ENCODE peak calls at places on chromosome 19, in four cellular contexts. U is IMR-90; G is naive thymus-derived CD4-positive, alpha-beta T cell; W is tibial artery. I is an unnamed sample. For H3K36me3, the result is how much of the 10 kb centered on the place peaks cover.

GRCh38 chr19:19425170-19425875 is 19.8 kb downstream of the GATAD2A start:
- DNase-seq in U (no peak), G (no peak), W (no peak), I (no peak)

GRCh38 chr19:13043285-13043684 is 48.0 kb downstream of the NFIX start:
- DNase-seq in U (no peak), G (no peak), W (no peak), I (no peak)

GRCh38 chr19:18415177-18415867 is 3.9 kb upstream of the SSBP4 start:
- DNase-seq in U (peak), G (no peak), W (peak), I (peak)

GRCh38 chr19:343941-344624 is 513 bp downstream of the MIER2 start:
- DNase-seq in U (no peak), G (peak), W (no peak), I (no peak)

GRCh38 chr19:16288544-16288943 is 36.1 kb upstream of the KLF2 start:
- DNase-seq in U (peak), G (no peak), W (no peak), I (peak)

GRCh38 chr19:38362076-38362945 is 12.1 kb upstream of the PSMD8 start:
- DNase-seq in U (peak), G (peak), W (peak), I (peak)

GRCh38 chr19:47107201-47107952 is 6.2 kb downstream of the ZC3H4 start:
- DNase-seq in U (peak), G (peak), W (no peak), I (no peak)

GRCh38 chr19:31317542-31317941 is 31.7 kb downstream of the TSHZ3 start:
- DNase-seq in U (no peak), G (no peak), W (no peak), I (no peak)

GRCh38 chr19:53961523-53962345 is 1.0 kb upstream of the CACNG8 start:
- DNase-seq in U (no peak), G (no peak), W (no peak), I (no peak)

GRCh38 chr19:30062331-30063183 is 120.5 kb downstream of the URI1 start:
- DNase-seq in U (no peak), G (no peak), W (no peak), I (no peak)

GRCh38 chr19:1913781-1914577 is 8.8 kb downstream of the ADAT3 start:
- DNase-seq in U (no peak), G (no peak), W (no peak), I (no peak)
- H3K36me3 ChIP-seq in U (under half), G (under half), W (under half), I (under half)

GRCh38 chr19:5644051-5644450 is 21.2 kb downstream of the SAFB start:
- DNase-seq in U (peak), G (no peak), W (no peak), I (no peak)

GRCh38 chr19:5642204-5642603 is 19.3 kb downstream of the SAFB start:
- DNase-seq in U (no peak), G (no peak), W (no peak), I (no peak)

GRCh38 chr19:5641171-5641570 is 18.3 kb downstream of the SAFB start:
- DNase-seq in U (no peak), G (no peak), W (no peak), I (no peak)

GRCh38 chr19:5645409-5645808 is 22.5 kb downstream of the SAFB start:
- DNase-seq in U (no peak), G (no peak), W (no peak), I (no peak)

GRCh38 chr19:5643060-5643459 is 20.2 kb downstream of the SAFB start:
- DNase-seq in U (no peak), G (no peak), W (no peak), I (no peak)
- H3K36me3 ChIP-seq in U (under half), G (under half), W (under half), I (half or more)

GRCh38 chr19:41529484-41530183 is 46.3 kb upstream of the CEACAM21 start:
- DNase-seq in U (no peak), G (no peak), W (no peak), I (no peak)
- H3K36me3 ChIP-seq in U (under half), G (under half), W (under half), I (under half)

GRCh38 chr19:10137751-10138682 is 18.3 kb upstream of the EIF3G start:
- DNase-seq in U (no peak), G (no peak), W (no peak), I (no peak)

GRCh38 chr19:10139952-10140351 is 20.3 kb upstream of the EIF3G start:
- DNase-seq in U (no peak), G (no peak), W (no peak), I (no peak)

GRCh38 chr19:10141479-10141878 is 21.8 kb upstream of the EIF3G start:
- DNase-seq in U (no peak), G (no peak), W (no peak), I (no peak)

GRCh38 chr19:10136936-10137335 is 17.2 kb upstream of the EIF3G start:
- DNase-seq in U (no peak), G (no peak), W (no peak), I (no peak)

DNA sequence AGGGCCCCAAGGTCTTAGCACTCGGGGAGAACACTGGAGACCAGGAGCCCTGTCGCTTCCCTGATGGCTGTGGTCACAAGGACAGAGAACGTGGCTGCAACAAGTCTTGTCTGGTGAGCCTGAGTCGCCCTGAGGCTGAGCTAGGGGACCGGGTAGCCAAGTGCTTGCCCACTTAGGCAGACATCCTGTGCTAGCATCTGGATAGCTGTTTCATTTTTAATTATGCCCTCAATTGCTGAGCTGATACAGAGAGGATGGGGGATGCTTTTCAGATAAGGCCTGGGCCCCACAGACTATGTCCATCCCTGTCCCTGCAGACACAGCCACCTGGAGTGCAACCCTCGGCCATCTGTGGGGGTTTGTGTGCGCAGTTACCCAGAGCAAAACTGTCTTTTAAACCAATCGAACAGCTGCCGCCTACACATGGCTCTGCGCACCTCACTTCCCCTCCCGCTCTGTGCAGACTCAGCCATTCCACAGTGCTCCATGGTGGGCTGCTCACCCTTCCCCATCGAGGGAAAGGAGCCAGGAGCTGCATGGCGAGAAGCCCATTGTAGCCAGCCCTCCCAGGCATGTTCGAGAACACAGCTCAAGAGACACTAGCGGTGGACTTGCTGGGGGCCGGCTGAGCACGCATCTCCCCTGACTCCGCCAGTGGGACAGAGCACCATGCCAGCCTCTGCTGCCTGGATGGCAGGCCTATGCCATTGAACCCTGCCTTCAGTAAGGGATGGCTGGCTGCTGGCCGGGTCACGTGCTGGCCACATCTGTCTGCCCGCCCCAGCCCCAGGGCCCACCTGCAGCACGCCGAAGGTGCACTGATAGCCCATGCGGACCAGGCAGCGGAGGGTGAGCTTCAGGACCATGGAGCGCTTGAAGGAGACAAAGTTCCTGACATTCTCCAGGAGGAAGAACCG is 19.4 kb upstream of the EIF3G start:
- DNase-seq in U (no peak), G (no peak), W (no peak), I (no peak)
- H3K36me3 ChIP-seq in U (half or more), G (under half), W (half or more), I (half or more)

GRCh38 chr19:36025541-36025940 is 7.1 kb downstream of the CLIP3 start:
- DNase-seq in U (no peak), G (no peak), W (no peak), I (no peak)
- H3K36me3 ChIP-seq in U (half or more), G (under half), W (under half), I (under half)

GRCh38 chr19:7251502-7251901 is 42.7 kb downstream of the INSR start:
- DNase-seq in U (no peak), G (no peak), W (no peak), I (no peak)
- H3K36me3 ChIP-seq in U (under half), G (under half), W (under half), I (under half)

GRCh38 chr19:14366529-14366928 is 14.7 kb upstream of the ADGRE5 start:
- DNase-seq in U (peak), G (peak), W (peak), I (peak)

GRCh38 chr19:14368011-14368513 is 13.2 kb upstream of the ADGRE5 start:
- DNase-seq in U (no peak), G (peak), W (no peak), I (no peak)

GRCh38 chr19:14370169-14370998 is 10.9 kb upstream of the ADGRE5 start:
- DNase-seq in U (no peak), G (peak), W (no peak), I (no peak)

GRCh38 chr19:14369399-14370168 is 11.7 kb upstream of the ADGRE5 start:
- DNase-seq in U (peak), G (peak), W (no peak), I (peak)

DNA sequence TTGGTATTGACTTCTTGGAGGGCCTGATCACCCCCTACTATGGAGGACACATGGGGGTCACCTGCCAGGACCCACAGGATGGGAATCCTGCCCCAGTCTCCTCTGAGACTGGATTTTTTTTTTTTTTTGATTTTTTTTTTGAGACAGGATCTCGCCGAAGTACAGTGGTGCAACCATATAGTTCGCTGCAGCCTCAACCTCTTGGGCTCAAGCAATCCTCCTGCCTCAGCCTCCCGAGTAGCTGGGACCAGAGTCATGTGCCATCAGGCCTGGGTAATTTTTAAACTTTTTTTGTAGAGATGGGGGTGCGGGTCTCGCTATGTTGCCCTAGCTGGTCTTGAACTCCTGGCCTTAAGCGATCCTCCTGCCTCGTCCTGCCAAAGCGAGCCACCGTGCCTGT is 14.2 kb upstream of the ADGRE5 start:
- DNase-seq in U (no peak), G (no peak), W (no peak), I (no peak)
- H3K36me3 ChIP-seq in U (under half), G (under half), W (under half), I (under half)

DNA sequence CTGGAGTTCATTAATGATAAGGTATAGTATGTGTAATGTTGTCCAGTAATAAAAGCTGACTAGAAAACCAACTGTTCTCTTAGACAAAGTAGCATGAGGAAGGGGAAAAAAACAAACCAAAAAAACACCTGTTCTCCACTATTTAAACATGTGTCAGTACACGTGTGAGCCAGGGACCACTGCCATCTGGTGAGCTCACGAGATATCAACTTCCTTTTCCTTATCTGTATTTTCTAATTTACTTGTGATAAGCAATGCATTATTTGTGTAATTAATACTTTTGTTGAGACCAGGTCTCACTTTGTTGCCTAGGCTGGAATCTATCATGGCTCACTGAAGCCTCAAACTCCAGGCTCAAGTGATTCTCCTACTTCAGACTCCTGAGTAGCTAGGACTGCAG is 4.3 kb upstream of the SIX5 start:
- DNase-seq in U (no peak), G (no peak), W (no peak), I (no peak)
- H3K36me3 ChIP-seq in U (under half), G (under half), W (under half), I (under half)